ENCODE peak calls at places on chromosomes 2 and 18, in eight cellular contexts. U is T follicular helper cell; V is HFF-Myc; H is A172; A is activated naive CD8-positive, alpha-beta T cell treated with anti-CD3 and anti-CD28 coated beads, Interleukin-2, amount 50 U/mL, for 24 hours; F is GM23248; C is activated CD4-positive, alpha-beta T cell treated with anti-CD3 and anti-CD28 coated beads, Interleukin-2, amount 50 U/mL, for 48 hours; K is fibroblast of pulmonary artery. S is an unnamed sample.

GRCh38 chr2:164847966-164848365 is 6.3 kb upstream of the COBLL1 start:
- DNase-seq in U (no peak), V (peak; percentile 83), H (no peak), A (no peak), F (no peak), C (no peak), K (no peak), S (peak; percentile 89)

GRCh38 chr2:18829331-18829902 is 240.0 kb upstream of the NT5C1B start:
- DNase-seq in U (no peak), V (no peak), H (peak; percentile 92), A (no peak), F (peak; percentile 85), C (no peak), K (peak; percentile 23), S (peak; percentile 79)

GRCh38 chr2:170277943-170278342 is 100.0 kb downstream of the MYO3B start:
- DNase-seq in U (no peak), V (no peak), H (no peak), A (no peak), F (no peak), C (no peak), K (no peak), S (no peak)

GRCh38 chr18:71105078-71105819 is 816.4 kb downstream of the SOCS6 start:
- DNase-seq in U (no peak), V (no peak), H (peak; percentile 6), A (no peak), F (peak; percentile 65), C (no peak), K (peak; percentile 75), S (no peak)

GRCh38 chr2:150806336-150806735 is 318.9 kb upstream of the RND3 start:
- DNase-seq in U (no peak), V (no peak), H (no peak), A (no peak), F (peak; percentile 5), C (no peak), K (no peak), S (no peak)

GRCh38 chr2:240622631-240623235 is 2.5 kb upstream of the GPR35 start:
- DNase-seq in U (peak; percentile 39), V (no peak), H (no peak), A (peak; percentile 40), F (no peak), C (no peak), K (no peak), S (no peak)

GRCh38 chr2:54595161-54595803 is 128.2 kb upstream of the EML6 start:
- DNase-seq in U (no peak), V (no peak), H (no peak), A (no peak), F (no peak), C (no peak), K (no peak), S (no peak)

GRCh38 chr2:23330214-23330613 is 54.8 kb upstream of the KLHL29 start:
- DNase-seq in U (no peak), V (no peak), H (peak; percentile 19), A (no peak), F (peak; percentile 34), C (no peak), K (peak; percentile 11), S (peak; percentile 28)

GRCh38 chr2:88472811-88473210 is 20.3 kb upstream of the FOXI3 start:
- DNase-seq in U (no peak), V (no peak), H (no peak), A (no peak), F (no peak), C (no peak), K (no peak), S (no peak)

GRCh38 chr2:217820904-217821303 is 181.9 kb downstream of the TNS1 start:
- DNase-seq in U (no peak), V (no peak), H (no peak), A (no peak), F (no peak), C (no peak), K (no peak), S (no peak)

GRCh38 chr18:76615065-76615733 is 120.2 kb upstream of the ZNF516 start:
- DNase-seq in U (no peak), V (no peak), H (no peak), A (no peak), F (peak; percentile 36), C (no peak), K (no peak), S (peak; percentile 47)

GRCh38 chr2:236569593-236569973 is at the start of gene ACKR3:
- DNase-seq in U (peak; percentile 61), V (peak; percentile 29), H (peak; percentile 67), A (peak; percentile 52), F (peak; percentile 85), C (peak; percentile 55), K (peak; percentile 52), S (peak; percentile 91)

GRCh38 chr18:75341267-75341666 is 86.2 kb downstream of the SMIM21 start:
- DNase-seq in U (no peak), V (no peak), H (no peak), A (no peak), F (no peak), C (no peak), K (peak; percentile 1), S (no peak)

S was measured in epithelial cell of esophagus.